ENCODE peak calls at places on chromosomes 6 and 20, in eight cellular contexts. N is activated T-cell treated with anti-CD3 and anti-CD28 coated beads, Interleukin-2, amount 50 U/mL, for 72 hours; Z is body of pancreas; O is HCT116; U is endothelial cell; R is EL; I is PC-9; J is brain microvascular endothelial cell. W is an unnamed sample.

GRCh38 chr6:35473849-35474128 is 5.6 kb downstream of the RPL10A start:
- DNase-seq in N (no peak), Z (no peak), O (no peak), U (no peak), R (peak; percentile 42), I (no peak), J (no peak), W (no peak)

GRCh38 chr6:9292975-9293374 is 857.6 kb upstream of the SLC35B3 start:
- DNase-seq in N (no peak), Z (no peak), O (no peak), U (no peak), R (no peak), I (no peak), J (peak; percentile 2), W (no peak)

GRCh38 chr6:129117355-129117754 is 234.4 kb downstream of the LAMA2 start:
- DNase-seq in N (no peak), Z (no peak), O (no peak), U (no peak), R (no peak), I (no peak), J (no peak), W (no peak)

GRCh38 chr6:56348578-56348977 is 101.2 kb upstream of the COL21A1 start:
- DNase-seq in N (no peak), Z (no peak), O (no peak), U (no peak), R (peak; percentile 30), I (no peak), J (no peak), W (no peak)

GRCh38 chr6:107932580-107932979 is 25.4 kb downstream of the SEC63 start:
- DNase-seq in N (no peak), Z (no peak), O (no peak), U (no peak), R (no peak), I (no peak), J (no peak), W (no peak)

GRCh38 chr20:50762045-50762422 is 30.7 kb downstream of the PARD6B start:
- DNase-seq in N (no peak), Z (peak; percentile 37), O (no peak), U (no peak), R (peak; percentile 27), I (no peak), J (no peak), W (peak; percentile 82)

GRCh38 chr6:143675946-143676345 is 1.8 kb upstream of the PHACTR2 start:
- DNase-seq in N (no peak), Z (no peak), O (no peak), U (no peak), R (peak; percentile 68), I (no peak), J (no peak), W (no peak)

GRCh38 chr6:47477497-47478232 is at the start of gene CD2AP:
- DNase-seq in N (peak; percentile 85), Z (peak; percentile 90), O (peak; percentile 80), U (peak; percentile 89), R (peak; percentile 81), I (peak; percentile 85), J (peak; percentile 63), W (peak; percentile 89)

GRCh38 chr6:169420912-169421543 is 167.4 kb upstream of the THBS2 start:
- DNase-seq in N (no peak), Z (peak; percentile 38), O (peak; percentile 26), U (peak; percentile 22), R (no peak), I (peak; percentile 33), J (peak; percentile 41), W (peak; percentile 56)

GRCh38 chr6:25968769-25969168 is 6.2 kb downstream of the TRIM38 start:
- DNase-seq in N (no peak), Z (no peak), O (no peak), U (no peak), R (no peak), I (no peak), J (no peak), W (no peak)

GRCh38 chr6:33419580-33420492 is at the start of gene SYNGAP1:
- DNase-seq in N (peak; percentile 52), Z (peak; percentile 33), O (no peak), U (no peak), R (peak; percentile 75), I (no peak), J (peak; percentile 35), W (peak; percentile 56)

GRCh38 chr6:111427341-111428116 is 55.5 kb downstream of the REV3L start:
- DNase-seq in N (peak; percentile 27), Z (no peak), O (no peak), U (no peak), R (peak; percentile 83), I (peak; percentile 12), J (peak; percentile 85), W (no peak)

GRCh38 chr6:116159782-116160524 is 34.0 kb upstream of the COL10A1 start:
- DNase-seq in N (no peak), Z (no peak), O (no peak), U (no peak), R (peak; percentile 82), I (no peak), J (no peak), W (no peak)

GRCh38 chr6:133951227-133951626 is 1.8 kb upstream of the TBPL1 start:
- DNase-seq in N (no peak), Z (no peak), O (no peak), U (no peak), R (no peak), I (no peak), J (no peak), W (no peak)

GRCh38 chr6:89610149-89610642 is 28.4 kb downstream of the LYRM2 start:
- DNase-seq in N (peak; percentile 81), Z (peak; percentile 74), O (peak; percentile 19), U (peak; percentile 78), R (peak; percentile 43), I (peak; percentile 50), J (peak; percentile 36), W (peak; percentile 61)

GRCh38 chr6:34561227-34561530 is 5.0 kb upstream of the SPDEF start:
- DNase-seq in N (no peak), Z (no peak), O (no peak), U (no peak), R (no peak), I (no peak), J (no peak), W (no peak)

GRCh38 chr20:32522775-32523612 is 62.1 kb downstream of the NOL4L start:
- DNase-seq in N (no peak), Z (no peak), O (no peak), U (no peak), R (peak; percentile 55), I (no peak), J (peak; percentile 14), W (no peak)

GRCh38 chr6:6546318-6547110 is 42.0 kb upstream of the LY86 start:
- DNase-seq in N (peak; percentile 12), Z (peak; percentile 46), O (no peak), U (peak; percentile 49), R (no peak), I (peak; percentile 5), J (no peak), W (peak; percentile 35)

GRCh38 chr6:27127874-27128795 is 119.4 kb upstream of the PRSS16 start:
- DNase-seq in N (no peak), Z (no peak), O (no peak), U (no peak), R (no peak), I (no peak), J (no peak), W (no peak)

GRCh38 chr6:118680452-118681095 is 29.2 kb upstream of the CEP85L start:
- DNase-seq in N (peak; percentile 55), Z (no peak), O (no peak), U (no peak), R (no peak), I (no peak), J (no peak), W (no peak)

GRCh38 chr6:82227770-82228169 is 19.8 kb downstream of the IBTK start:
- DNase-seq in N (no peak), Z (no peak), O (no peak), U (no peak), R (no peak), I (no peak), J (no peak), W (no peak)

GRCh38 chr6:170035896-170036295 is 255.0 kb downstream of the DLL1 start:
- DNase-seq in N (no peak), Z (peak; percentile 1), O (no peak), U (no peak), R (no peak), I (no peak), J (no peak), W (no peak)

GRCh38 chr6:162056745-162057144 is 670.8 kb downstream of the PRKN start:
- DNase-seq in N (no peak), Z (no peak), O (no peak), U (peak; percentile 15), R (no peak), I (no peak), J (peak; percentile 74), W (peak; percentile 55)

GRCh38 chr6:90610671-90611542 is 24.0 kb upstream of the MAP3K7 start:
- DNase-seq in N (peak; percentile 56), Z (no peak), O (no peak), U (peak; percentile 53), R (peak; percentile 25), I (no peak), J (peak; percentile 2), W (peak; percentile 11)

GRCh38 chr20:1920252-1920651 is 25.0 kb downstream of the SIRPA start:
- DNase-seq in N (no peak), Z (peak; percentile 47), O (no peak), U (no peak), R (no peak), I (no peak), J (no peak), W (no peak)

GRCh38 chr6:169886631-169887227 is 135.3 kb downstream of the ERMARD start:
- DNase-seq in N (no peak), Z (no peak), O (no peak), U (no peak), R (no peak), I (no peak), J (no peak), W (no peak)

GRCh38 chr20:1817577-1818211 is 77.5 kb upstream of the SIRPA start:
- DNase-seq in N (no peak), Z (no peak), O (no peak), U (no peak), R (no peak), I (no peak), J (no peak), W (no peak)

GRCh38 chr20:59159822-59160740 is 3.5 kb upstream of the ZNF831 start:
- DNase-seq in N (no peak), Z (no peak), O (no peak), U (no peak), R (no peak), I (no peak), J (no peak), W (no peak)

GRCh38 chr6:9233686-9234085 is 798.3 kb upstream of the SLC35B3 start:
- DNase-seq in N (no peak), Z (no peak), O (no peak), U (no peak), R (no peak), I (no peak), J (no peak), W (no peak)

GRCh38 chr6:31834367-31834703 is 6.8 kb downstream of the HSPA1B start:
- DNase-seq in N (peak; percentile 66), Z (peak; percentile 86), O (peak; percentile 77), U (peak; percentile 72), R (peak; percentile 88), I (peak; percentile 80), J (peak; percentile 73), W (peak; percentile 90)

GRCh38 chr20:58697201-58697866 is 4.7 kb downstream of the NPEPL1 start:
- DNase-seq in N (no peak), Z (peak; percentile 4), O (no peak), U (no peak), R (no peak), I (no peak), J (no peak), W (no peak)

GRCh38 chr6:51614725-51615124 is 472.7 kb downstream of the PKHD1 start:
- DNase-seq in N (no peak), Z (no peak), O (no peak), U (no peak), R (no peak), I (no peak), J (no peak), W (no peak)

GRCh38 chr6:9461161-9461560 is 953.7 kb downstream of the TFAP2A start:
- DNase-seq in N (no peak), Z (no peak), O (no peak), U (no peak), R (no peak), I (no peak), J (no peak), W (no peak)

GRCh38 chr20:33444797-33445560 is 1.4 kb upstream of the SNTA1 start:
- DNase-seq in N (peak; percentile 47), Z (no peak), O (no peak), U (no peak), R (no peak), I (peak; percentile 19), J (no peak), W (peak; percentile 36)

W was measured in thyroid gland.